ENCODE peak calls at places on chromosomes 13 and 19, in eight cellular contexts. One of them, this sample, is unnamed.

GRCh38 chr13:111005808-111006494 is 91.1 kb upstream of the ANKRD10 start:
- DNase-seq in H54: no peak
- DNase-seq in stimulated activated CD4-positive, alpha-beta T cell treated with anti-CD3 and anti-CD28 coated beads, TNF-alpha, amount 100 ng/mL, for 24 hours: no peak
- DNase-seq in retinal pigment epithelial cell: no peak
- DNase-seq in NCI-H1105: no peak
- DNase-seq in NCI-H1092: peak
- DNase-seq in Calu3: no peak
- DNase-seq in CD8-positive, alpha-beta memory T cell: no peak
- DNase-seq in this sample: no peak

GRCh38 chr19:15562861-15563260 is 52.2 kb upstream of the CYP4F8 start:
- DNase-seq in retinal pigment epithelial cell: no peak
- DNase-seq in Calu3: peak
- DNase-seq in CD8-positive, alpha-beta memory T cell: no peak
- DNase-seq in H54: no peak
- DNase-seq in NCI-H1105: no peak
- DNase-seq in NCI-H1092: no peak
- DNase-seq in stimulated activated CD4-positive, alpha-beta T cell treated with anti-CD3 and anti-CD28 coated beads, TNF-alpha, amount 100 ng/mL, for 24 hours: no peak
- DNase-seq in this sample: no peak

GRCh38 chr13:51625555-51626345 is 41.5 kb downstream of the WDFY2 start:
- DNase-seq in NCI-H1092: no peak
- DNase-seq in NCI-H1105: no peak
- DNase-seq in H54: no peak
- DNase-seq in CD8-positive, alpha-beta memory T cell: no peak
- DNase-seq in retinal pigment epithelial cell: peak
- DNase-seq in stimulated activated CD4-positive, alpha-beta T cell treated with anti-CD3 and anti-CD28 coated beads, TNF-alpha, amount 100 ng/mL, for 24 hours: no peak
- DNase-seq in Calu3: no peak
- DNase-seq in this sample: peak

GRCh38 chr19:8519388-8519787 is 5.4 kb upstream of the ZNF414 start:
- DNase-seq in retinal pigment epithelial cell: no peak
- DNase-seq in NCI-H1105: no peak
- DNase-seq in NCI-H1092: no peak
- DNase-seq in CD8-positive, alpha-beta memory T cell: no peak
- DNase-seq in Calu3: no peak
- DNase-seq in stimulated activated CD4-positive, alpha-beta T cell treated with anti-CD3 and anti-CD28 coated beads, TNF-alpha, amount 100 ng/mL, for 24 hours: no peak
- DNase-seq in H54: no peak
- DNase-seq in this sample: no peak

GRCh38 chr13:42894765-42895181 is 97.3 kb downstream of the EPSTI1 start:
- DNase-seq in Calu3: no peak
- DNase-seq in H54: no peak
- DNase-seq in NCI-H1105: peak
- DNase-seq in stimulated activated CD4-positive, alpha-beta T cell treated with anti-CD3 and anti-CD28 coated beads, TNF-alpha, amount 100 ng/mL, for 24 hours: no peak
- DNase-seq in CD8-positive, alpha-beta memory T cell: no peak
- DNase-seq in NCI-H1092: peak
- DNase-seq in retinal pigment epithelial cell: peak
- DNase-seq in this sample: peak

GRCh38 chr19:42468273-42468796 is 25.6 kb upstream of the CXCL17 start:
- DNase-seq in H54: peak
- DNase-seq in NCI-H1105: no peak
- DNase-seq in retinal pigment epithelial cell: no peak
- DNase-seq in Calu3: peak
- DNase-seq in CD8-positive, alpha-beta memory T cell: no peak
- DNase-seq in NCI-H1092: no peak
- DNase-seq in stimulated activated CD4-positive, alpha-beta T cell treated with anti-CD3 and anti-CD28 coated beads, TNF-alpha, amount 100 ng/mL, for 24 hours: no peak
- DNase-seq in this sample: peak

GRCh38 chr13:42899266-42899665 is 92.8 kb downstream of the EPSTI1 start:
- DNase-seq in H54: no peak
- DNase-seq in retinal pigment epithelial cell: no peak
- DNase-seq in Calu3: no peak
- DNase-seq in NCI-H1092: no peak
- DNase-seq in NCI-H1105: no peak
- DNase-seq in CD8-positive, alpha-beta memory T cell: no peak
- DNase-seq in stimulated activated CD4-positive, alpha-beta T cell treated with anti-CD3 and anti-CD28 coated beads, TNF-alpha, amount 100 ng/mL, for 24 hours: no peak
- DNase-seq in this sample: no peak

GRCh38 chr19:39890755-39891551 is 43.5 kb downstream of the FCGBP start:
- DNase-seq in NCI-H1105: no peak
- DNase-seq in NCI-H1092: no peak
- DNase-seq in CD8-positive, alpha-beta memory T cell: no peak
- DNase-seq in retinal pigment epithelial cell: no peak
- DNase-seq in stimulated activated CD4-positive, alpha-beta T cell treated with anti-CD3 and anti-CD28 coated beads, TNF-alpha, amount 100 ng/mL, for 24 hours: no peak
- DNase-seq in H54: no peak
- DNase-seq in Calu3: no peak
- DNase-seq in this sample: no peak

GRCh38 chr13:46509981-46510380 is 43.0 kb upstream of the LRCH1 start:
- DNase-seq in CD8-positive, alpha-beta memory T cell: no peak
- DNase-seq in retinal pigment epithelial cell: no peak
- DNase-seq in NCI-H1092: no peak
- DNase-seq in Calu3: no peak
- DNase-seq in stimulated activated CD4-positive, alpha-beta T cell treated with anti-CD3 and anti-CD28 coated beads, TNF-alpha, amount 100 ng/mL, for 24 hours: no peak
- DNase-seq in H54: no peak
- DNase-seq in NCI-H1105: no peak
- DNase-seq in this sample: no peak

GRCh38 chr19:51810228-51810627 is 15.3 kb downstream of the FPR3 start:
- DNase-seq in NCI-H1092: no peak
- DNase-seq in stimulated activated CD4-positive, alpha-beta T cell treated with anti-CD3 and anti-CD28 coated beads, TNF-alpha, amount 100 ng/mL, for 24 hours: no peak
- DNase-seq in H54: no peak
- DNase-seq in Calu3: peak
- DNase-seq in CD8-positive, alpha-beta memory T cell: no peak
- DNase-seq in retinal pigment epithelial cell: no peak
- DNase-seq in NCI-H1105: no peak
- DNase-seq in this sample: no peak

GRCh38 chr13:29849731-29850212 is 645 bp downstream of the UBL3 start:
- DNase-seq in NCI-H1092: no peak
- DNase-seq in retinal pigment epithelial cell: peak
- DNase-seq in stimulated activated CD4-positive, alpha-beta T cell treated with anti-CD3 and anti-CD28 coated beads, TNF-alpha, amount 100 ng/mL, for 24 hours: peak
- DNase-seq in H54: no peak
- DNase-seq in CD8-positive, alpha-beta memory T cell: peak
- DNase-seq in Calu3: peak
- DNase-seq in NCI-H1105: peak
- DNase-seq in this sample: peak

GRCh38 chr13:51397262-51397933 is 55.4 kb downstream of the INTS6 start:
- DNase-seq in stimulated activated CD4-positive, alpha-beta T cell treated with anti-CD3 and anti-CD28 coated beads, TNF-alpha, amount 100 ng/mL, for 24 hours: no peak
- DNase-seq in Calu3: no peak
- DNase-seq in retinal pigment epithelial cell: peak
- DNase-seq in H54: no peak
- DNase-seq in NCI-H1105: no peak
- DNase-seq in CD8-positive, alpha-beta memory T cell: no peak
- DNase-seq in NCI-H1092: no peak
- DNase-seq in this sample: peak

GRCh38 chr13:40933508-40933907 is 85.6 kb downstream of the ELF1 start:
- DNase-seq in Calu3: no peak
- DNase-seq in NCI-H1092: no peak
- DNase-seq in NCI-H1105: no peak
- DNase-seq in stimulated activated CD4-positive, alpha-beta T cell treated with anti-CD3 and anti-CD28 coated beads, TNF-alpha, amount 100 ng/mL, for 24 hours: no peak
- DNase-seq in H54: no peak
- DNase-seq in retinal pigment epithelial cell: no peak
- DNase-seq in CD8-positive, alpha-beta memory T cell: no peak
- DNase-seq in this sample: no peak

GRCh38 chr13:50162567-50162966 is 147.3 kb downstream of the KCNRG start:
- DNase-seq in Calu3: no peak
- DNase-seq in CD8-positive, alpha-beta memory T cell: no peak
- DNase-seq in H54: no peak
- DNase-seq in NCI-H1092: no peak
- DNase-seq in retinal pigment epithelial cell: no peak
- DNase-seq in stimulated activated CD4-positive, alpha-beta T cell treated with anti-CD3 and anti-CD28 coated beads, TNF-alpha, amount 100 ng/mL, for 24 hours: no peak
- DNase-seq in NCI-H1105: no peak
- DNase-seq in this sample: no peak

GRCh38 chr13:40981361-40981760 is 37.8 kb downstream of the ELF1 start:
- DNase-seq in Calu3: no peak
- DNase-seq in NCI-H1105: no peak
- DNase-seq in retinal pigment epithelial cell: no peak
- DNase-seq in H54: no peak
- DNase-seq in CD8-positive, alpha-beta memory T cell: no peak
- DNase-seq in stimulated activated CD4-positive, alpha-beta T cell treated with anti-CD3 and anti-CD28 coated beads, TNF-alpha, amount 100 ng/mL, for 24 hours: no peak
- DNase-seq in NCI-H1092: no peak
- DNase-seq in this sample: no peak

GRCh38 chr13:91362908-91363307 is 15.4 kb downstream of the MIR17HG start:
- DNase-seq in retinal pigment epithelial cell: no peak
- DNase-seq in NCI-H1092: no peak
- DNase-seq in NCI-H1105: no peak
- DNase-seq in stimulated activated CD4-positive, alpha-beta T cell treated with anti-CD3 and anti-CD28 coated beads, TNF-alpha, amount 100 ng/mL, for 24 hours: no peak
- DNase-seq in H54: no peak
- DNase-seq in Calu3: no peak
- DNase-seq in CD8-positive, alpha-beta memory T cell: no peak
- DNase-seq in this sample: no peak

GRCh38 chr13:33144358-33144784 is 128.1 kb downstream of the KL start:
- DNase-seq in Calu3: no peak
- DNase-seq in retinal pigment epithelial cell: no peak
- DNase-seq in NCI-H1092: no peak
- DNase-seq in H54: no peak
- DNase-seq in stimulated activated CD4-positive, alpha-beta T cell treated with anti-CD3 and anti-CD28 coated beads, TNF-alpha, amount 100 ng/mL, for 24 hours: no peak
- DNase-seq in CD8-positive, alpha-beta memory T cell: no peak
- DNase-seq in NCI-H1105: no peak
- DNase-seq in this sample: no peak

GRCh38 chr13:49830721-49831120 is 38.2 kb upstream of the KPNA3 start:
- DNase-seq in NCI-H1105: no peak
- DNase-seq in stimulated activated CD4-positive, alpha-beta T cell treated with anti-CD3 and anti-CD28 coated beads, TNF-alpha, amount 100 ng/mL, for 24 hours: no peak
- DNase-seq in H54: no peak
- DNase-seq in Calu3: no peak
- DNase-seq in CD8-positive, alpha-beta memory T cell: no peak
- DNase-seq in retinal pigment epithelial cell: no peak
- DNase-seq in NCI-H1092: no peak
- DNase-seq in this sample: no peak

GRCh38 chr19:57282011-57282636 is 1.8 kb downstream of the ZNF460 start:
- DNase-seq in Calu3: no peak
- DNase-seq in NCI-H1105: no peak
- DNase-seq in NCI-H1092: no peak
- DNase-seq in stimulated activated CD4-positive, alpha-beta T cell treated with anti-CD3 and anti-CD28 coated beads, TNF-alpha, amount 100 ng/mL, for 24 hours: no peak
- DNase-seq in retinal pigment epithelial cell: no peak
- DNase-seq in H54: peak
- DNase-seq in CD8-positive, alpha-beta memory T cell: no peak
- DNase-seq in this sample: no peak

GRCh38 chr19:28010656-28011055 is 1202.3 kb downstream of the UQCRFS1 start:
- DNase-seq in NCI-H1092: no peak
- DNase-seq in Calu3: no peak
- DNase-seq in CD8-positive, alpha-beta memory T cell: no peak
- DNase-seq in retinal pigment epithelial cell: no peak
- DNase-seq in stimulated activated CD4-positive, alpha-beta T cell treated with anti-CD3 and anti-CD28 coated beads, TNF-alpha, amount 100 ng/mL, for 24 hours: no peak
- DNase-seq in NCI-H1105: no peak
- DNase-seq in H54: no peak
- DNase-seq in this sample: peak

GRCh38 chr13:31807090-31807541 is 67.8 kb downstream of the RXFP2 start:
- DNase-seq in CD8-positive, alpha-beta memory T cell: peak
- DNase-seq in NCI-H1092: no peak
- DNase-seq in stimulated activated CD4-positive, alpha-beta T cell treated with anti-CD3 and anti-CD28 coated beads, TNF-alpha, amount 100 ng/mL, for 24 hours: no peak
- DNase-seq in H54: no peak
- DNase-seq in NCI-H1105: no peak
- DNase-seq in retinal pigment epithelial cell: no peak
- DNase-seq in Calu3: no peak
- DNase-seq in this sample: peak

GRCh38 chr19:23554548-23554947 is 132.5 kb downstream of the ZNF675 start:
- DNase-seq in CD8-positive, alpha-beta memory T cell: no peak
- DNase-seq in retinal pigment epithelial cell: no peak
- DNase-seq in stimulated activated CD4-positive, alpha-beta T cell treated with anti-CD3 and anti-CD28 coated beads, TNF-alpha, amount 100 ng/mL, for 24 hours: no peak
- DNase-seq in Calu3: no peak
- DNase-seq in NCI-H1105: no peak
- DNase-seq in H54: no peak
- DNase-seq in NCI-H1092: no peak
- DNase-seq in this sample: peak

GRCh38 chr13:18212873-18213272 is 968.8 kb downstream of the TUBA3C start:
- DNase-seq in Calu3: no peak
- DNase-seq in NCI-H1092: no peak
- DNase-seq in retinal pigment epithelial cell: no peak
- DNase-seq in H54: no peak
- DNase-seq in CD8-positive, alpha-beta memory T cell: no peak
- DNase-seq in stimulated activated CD4-positive, alpha-beta T cell treated with anti-CD3 and anti-CD28 coated beads, TNF-alpha, amount 100 ng/mL, for 24 hours: no peak
- DNase-seq in NCI-H1105: no peak
- DNase-seq in this sample: no peak

GRCh38 chr13:20174656-20175405 is 14.0 kb upstream of the GJA3 start:
- DNase-seq in H54: peak
- DNase-seq in stimulated activated CD4-positive, alpha-beta T cell treated with anti-CD3 and anti-CD28 coated beads, TNF-alpha, amount 100 ng/mL, for 24 hours: peak
- DNase-seq in NCI-H1092: no peak
- DNase-seq in Calu3: peak
- DNase-seq in CD8-positive, alpha-beta memory T cell: no peak
- DNase-seq in retinal pigment epithelial cell: peak
- DNase-seq in NCI-H1105: no peak
- DNase-seq in this sample: peak

GRCh38 chr13:23007430-23007829 is 173.3 kb upstream of the SGCG start:
- DNase-seq in H54: no peak
- DNase-seq in stimulated activated CD4-positive, alpha-beta T cell treated with anti-CD3 and anti-CD28 coated beads, TNF-alpha, amount 100 ng/mL, for 24 hours: no peak
- DNase-seq in NCI-H1105: no peak
- DNase-seq in CD8-positive, alpha-beta memory T cell: no peak
- DNase-seq in retinal pigment epithelial cell: no peak
- DNase-seq in NCI-H1092: no peak
- DNase-seq in Calu3: no peak
- DNase-seq in this sample: no peak